ENCODE peak calls at places on chromosomes 6 and 20, in five cellular contexts. V, D, H, C and Z are unnamed samples.

GRCh38 chr6:73714227-73714626 is 18.2 kb downstream of the CD109 start:
- DNase-seq in V (no peak), D (no peak), H (no peak), C (no peak), Z (no peak)

GRCh38 chr6:163122365-163122764 is 292.2 kb upstream of the QKI start:
- DNase-seq in V (no peak), D (no peak), H (no peak), C (no peak), Z (no peak)

GRCh38 chr20:52493177-52493711 is 301.7 kb upstream of the ZFP64 start:
- DNase-seq in V (no peak), D (no peak), H (no peak), C (no peak), Z (no peak)

GRCh38 chr6:79810153-79810806 is 137.1 kb downstream of the ELOVL4 start:
- DNase-seq in V (peak), D (no peak), H (no peak), C (no peak), Z (no peak)

GRCh38 chr20:9689041-9689440 is 149.8 kb downstream of the PAK5 start:
- DNase-seq in V (no peak), D (no peak), H (no peak), C (no peak), Z (no peak)

GRCh38 chr6:84424956-84425355 is 197.5 kb upstream of the CEP162 start:
- DNase-seq in V (no peak), D (no peak), H (no peak), C (no peak), Z (no peak)

GRCh38 chr6:69570126-69570525 is 226.7 kb downstream of the LMBRD1 start:
- DNase-seq in V (no peak), D (no peak), H (no peak), C (no peak), Z (no peak)

GRCh38 chr6:165091121-165091785 is 218.2 kb downstream of the C6orf118 start:
- DNase-seq in V (no peak), D (no peak), H (no peak), C (no peak), Z (no peak)

GRCh38 chr6:41922154-41922553 is 855 bp downstream of the BYSL start:
- DNase-seq in V (no peak), D (no peak), H (no peak), C (no peak), Z (no peak)

GRCh38 chr20:51898788-51899187 is 96.5 kb upstream of the SALL4 start:
- DNase-seq in V (no peak), D (no peak), H (no peak), C (no peak), Z (no peak)

GRCh38 chr6:30664994-30665767 is 7.6 kb downstream of the DHX16 start:
- DNase-seq in V (no peak), D (no peak), H (no peak), C (no peak), Z (no peak)

GRCh38 chr6:30672445-30673253 is at the start of gene DHX16:
- DNase-seq in V (peak), D (peak), H (peak), C (peak), Z (peak)

GRCh38 chr6:30676660-30677270 is 4.0 kb upstream of the DHX16 start:
- DNase-seq in V (no peak), D (no peak), H (no peak), C (no peak), Z (no peak)

DNA sequence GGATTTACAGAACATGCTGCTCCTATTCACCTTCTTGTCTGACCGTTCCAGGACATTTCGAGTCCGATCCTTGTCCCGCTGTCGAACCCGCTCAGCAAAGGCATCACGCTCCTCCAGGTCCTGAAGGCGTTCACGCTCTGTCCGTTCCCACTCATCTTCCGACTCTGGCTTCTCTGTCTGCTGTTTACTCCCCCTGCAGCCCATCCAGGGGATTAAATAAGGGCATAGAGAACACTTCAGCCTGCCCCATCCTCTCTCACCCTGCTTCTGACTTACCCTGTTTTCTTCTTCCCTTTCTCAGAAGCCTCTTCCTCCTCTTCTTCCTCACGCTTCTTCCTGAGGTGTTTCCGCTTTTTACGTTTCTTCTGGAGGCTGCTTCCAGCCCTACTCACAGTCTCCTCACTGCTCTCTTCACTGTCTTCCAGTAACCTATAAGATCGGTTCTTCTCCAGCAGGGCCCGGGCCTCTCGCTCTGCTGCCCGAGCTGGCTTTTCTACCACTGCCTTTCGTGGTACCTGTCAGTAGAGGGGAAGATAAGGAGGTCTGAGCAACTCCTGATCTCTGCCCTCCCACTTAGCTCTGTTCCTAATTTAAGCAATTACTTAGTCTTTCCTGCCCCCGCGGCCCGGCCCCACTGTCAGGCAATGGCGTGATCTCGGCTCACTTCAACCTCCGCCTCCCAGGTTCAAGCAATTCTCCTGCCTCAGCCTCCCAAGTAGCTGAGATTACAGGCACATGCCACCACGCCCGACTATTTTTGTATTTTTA is 1.9 kb downstream of the DHX16 start:
- DNase-seq in V (no peak), D (no peak), H (no peak), C (no peak), Z (no peak)
- TF ChIP-seq CTCF in V (no peak), D (no peak), H (no peak), C (peak), Z (no peak)

GRCh38 chr20:12166053-12166717 is 248.5 kb downstream of the BTBD3 start:
- DNase-seq in V (no peak), D (no peak), H (no peak), C (no peak), Z (no peak)
- TF ChIP-seq CTCF in V (no peak), D (no peak), H (no peak), C (no peak), Z (no peak)

DNA sequence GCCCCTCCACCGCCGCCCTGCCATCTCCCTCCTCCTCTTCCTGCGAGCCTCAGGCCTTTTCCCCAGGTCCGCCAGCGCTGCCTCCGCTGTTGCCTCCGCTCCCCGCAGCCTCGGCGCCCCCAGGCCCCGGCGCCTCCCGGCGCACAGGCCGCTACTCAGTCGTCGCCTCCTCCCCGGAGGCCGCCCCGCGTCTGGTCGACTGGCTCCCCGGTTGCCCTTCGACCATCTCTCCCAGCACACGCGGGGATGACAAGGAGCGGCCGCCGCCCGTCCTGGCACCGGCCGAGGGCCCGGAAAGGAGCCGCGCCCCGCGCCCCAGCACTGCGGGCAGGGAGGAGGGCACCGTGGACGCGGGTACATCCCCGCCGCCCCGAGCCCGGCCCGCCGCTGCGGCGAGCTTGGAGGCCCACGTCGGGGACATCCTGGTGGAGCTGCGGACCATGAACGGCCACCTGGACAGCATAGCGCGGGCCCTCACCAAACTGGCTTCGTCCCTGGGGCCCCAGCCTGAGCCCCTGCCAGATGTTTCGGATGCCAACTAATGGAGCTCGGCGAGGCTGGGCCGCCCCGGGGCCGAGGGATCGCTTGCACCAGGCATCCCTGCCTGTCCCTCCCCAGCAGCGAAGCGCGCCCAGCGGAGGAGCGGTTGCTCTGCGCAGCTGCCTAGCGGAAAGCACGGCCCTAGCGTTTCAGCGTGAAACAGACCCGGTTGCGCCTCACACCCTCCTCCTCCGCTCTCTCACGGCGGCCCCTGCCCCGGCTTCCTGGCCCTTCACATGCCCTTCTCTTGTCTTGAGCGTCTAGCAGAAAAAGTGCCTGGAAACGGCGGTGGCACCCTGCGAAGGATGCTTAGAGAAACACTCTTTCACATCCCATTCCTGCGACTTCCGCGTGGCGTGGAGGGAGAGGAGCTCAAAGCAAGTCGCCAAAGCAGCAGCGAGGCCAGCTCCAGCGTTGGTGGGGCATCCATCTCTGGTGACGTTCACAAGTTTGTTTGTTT is 285.7 kb upstream of the SUPT3H start:
- DNase-seq in V (peak), D (peak), H (no peak), C (no peak), Z (no peak)
- TF ChIP-seq CTCF in V (peak), D (no peak), H (no peak), C (no peak), Z (no peak)

DNA sequence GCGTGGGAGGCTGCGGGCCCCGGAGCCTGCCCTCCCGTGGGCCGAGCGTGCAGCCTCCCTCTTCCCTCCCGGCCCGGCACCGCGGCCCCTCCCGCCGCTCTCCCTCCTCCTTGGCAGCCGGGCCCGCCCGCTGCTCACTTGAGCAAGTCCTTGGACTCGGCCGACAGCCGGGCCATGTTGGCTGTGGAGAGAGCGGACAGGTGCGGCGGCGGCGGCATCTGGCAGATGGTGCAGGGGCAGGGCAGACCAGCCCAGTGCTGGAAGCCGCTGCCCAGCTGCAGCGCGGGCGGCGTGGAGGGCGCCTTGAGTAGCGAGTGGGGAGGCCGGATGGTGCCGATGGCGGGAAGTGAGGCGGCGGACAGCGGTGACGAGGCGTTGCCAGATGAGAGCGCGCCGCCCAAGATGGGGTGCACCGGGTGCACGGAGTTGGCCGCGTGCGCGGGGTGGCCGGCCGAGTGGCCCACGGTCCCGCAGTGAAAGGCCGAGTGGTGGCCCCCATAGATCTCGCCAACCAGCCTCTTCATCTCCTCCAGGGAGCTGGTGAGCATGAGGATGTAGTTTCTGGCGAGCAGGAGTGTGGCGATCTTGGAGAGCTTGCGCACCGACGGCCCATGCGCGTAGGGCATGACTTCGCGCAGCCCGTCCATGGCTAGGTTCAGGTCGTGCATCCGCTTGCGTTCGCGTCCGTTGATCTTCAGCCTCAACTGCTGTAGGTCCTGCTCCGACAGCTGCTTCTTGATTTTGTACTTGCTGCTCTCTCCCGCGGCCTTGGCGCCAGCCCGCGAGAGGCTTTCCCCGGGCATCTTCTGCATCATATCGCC is 766 bp downstream of the OLIG3 start:
- DNase-seq in V (peak), D (no peak), H (no peak), C (no peak), Z (no peak)
- TF ChIP-seq CTCF in V (no peak), D (no peak), H (no peak), C (no peak), Z (no peak)